ENCODE peak calls at places on chromosomes 7 and 10, in seven cellular contexts. One of them, this sample, is unnamed.
A peak's percentile ranks its signal among the peaks of the same experiment; 100 is the strongest.

GRCh38 chr10:132877473-132877872 is 64.9 kb downstream of the CFAP46 start:
- DNase-seq in cardiac muscle cell: no peak
- DNase-seq in CD8-positive, alpha-beta T cell: no peak
- DNase-seq in pancreas: peak; percentile 27
- DNase-seq in upper lobe of right lung: peak; percentile 30
- DNase-seq in fibroblast of lung: no peak
- DNase-seq in PC-3: no peak
- DNase-seq in this sample: no peak

GRCh38 chr10:130820880-130821482 is 490.5 kb downstream of the TCERG1L start:
- DNase-seq in cardiac muscle cell: no peak
- DNase-seq in CD8-positive, alpha-beta T cell: no peak
- DNase-seq in pancreas: no peak
- DNase-seq in upper lobe of right lung: no peak
- DNase-seq in fibroblast of lung: no peak
- DNase-seq in PC-3: no peak
- DNase-seq in this sample: no peak

GRCh38 chr10:73576178-73576889 is 14.8 kb downstream of the USP54 start:
- DNase-seq in cardiac muscle cell: peak; percentile 93
- DNase-seq in CD8-positive, alpha-beta T cell: no peak
- DNase-seq in pancreas: no peak
- DNase-seq in upper lobe of right lung: no peak
- DNase-seq in fibroblast of lung: peak; percentile 83
- DNase-seq in PC-3: peak; percentile 98
- DNase-seq in this sample: no peak

GRCh38 chr7:101608772-101609713 is 20.1 kb downstream of the MYL10 start:
- DNase-seq in cardiac muscle cell: no peak
- DNase-seq in CD8-positive, alpha-beta T cell: no peak
- DNase-seq in pancreas: peak; percentile 93
- DNase-seq in upper lobe of right lung: peak; percentile 84
- DNase-seq in fibroblast of lung: no peak
- DNase-seq in PC-3: peak; percentile 88
- DNase-seq in this sample: peak; percentile 46

GRCh38 chr10:34492081-34492480 is 323.0 kb downstream of the PARD3 start:
- DNase-seq in cardiac muscle cell: no peak
- DNase-seq in CD8-positive, alpha-beta T cell: no peak
- DNase-seq in pancreas: no peak
- DNase-seq in upper lobe of right lung: no peak
- DNase-seq in fibroblast of lung: no peak
- DNase-seq in PC-3: peak; percentile 94
- DNase-seq in this sample: peak; percentile 88

GRCh38 chr7:13770305-13770704 is 219.2 kb downstream of the ETV1 start:
- DNase-seq in cardiac muscle cell: no peak
- DNase-seq in CD8-positive, alpha-beta T cell: no peak
- DNase-seq in pancreas: no peak
- DNase-seq in upper lobe of right lung: no peak
- DNase-seq in fibroblast of lung: peak; percentile 29
- DNase-seq in PC-3: peak; percentile 11
- DNase-seq in this sample: peak; percentile 8

GRCh38 chr10:131078131-131078881 is 233.2 kb downstream of the TCERG1L start:
- DNase-seq in cardiac muscle cell: no peak
- DNase-seq in CD8-positive, alpha-beta T cell: no peak
- DNase-seq in pancreas: no peak
- DNase-seq in upper lobe of right lung: no peak
- DNase-seq in fibroblast of lung: no peak
- DNase-seq in PC-3: no peak
- DNase-seq in this sample: no peak

GRCh38 chr7:19587291-19587690 is 121.5 kb downstream of the POLR1F start:
- DNase-seq in cardiac muscle cell: peak; percentile 6
- DNase-seq in CD8-positive, alpha-beta T cell: no peak
- DNase-seq in pancreas: no peak
- DNase-seq in upper lobe of right lung: no peak
- DNase-seq in fibroblast of lung: no peak
- DNase-seq in PC-3: no peak
- DNase-seq in this sample: no peak

GRCh38 chr7:108351715-108352114 is 104.5 kb downstream of the NRCAM start:
- DNase-seq in cardiac muscle cell: peak; percentile 18
- DNase-seq in CD8-positive, alpha-beta T cell: no peak
- DNase-seq in pancreas: no peak
- DNase-seq in upper lobe of right lung: no peak
- DNase-seq in fibroblast of lung: no peak
- DNase-seq in PC-3: peak; percentile 72
- DNase-seq in this sample: no peak

GRCh38 chr10:102280397-102281015 is 35.2 kb downstream of the GBF1 start:
- DNase-seq in cardiac muscle cell: peak; percentile 49
- DNase-seq in CD8-positive, alpha-beta T cell: no peak
- DNase-seq in pancreas: no peak
- DNase-seq in upper lobe of right lung: no peak
- DNase-seq in fibroblast of lung: peak; percentile 47
- DNase-seq in PC-3: no peak
- DNase-seq in this sample: no peak

GRCh38 chr10:129942936-129943724 is 20.9 kb downstream of the EBF3 start:
- DNase-seq in cardiac muscle cell: no peak
- DNase-seq in CD8-positive, alpha-beta T cell: no peak
- DNase-seq in pancreas: no peak
- DNase-seq in upper lobe of right lung: no peak
- DNase-seq in fibroblast of lung: no peak
- DNase-seq in PC-3: no peak
- DNase-seq in this sample: no peak

GRCh38 chr10:117262296-117263293 is 21.7 kb downstream of the SLC18A2 start:
- DNase-seq in cardiac muscle cell: no peak
- DNase-seq in CD8-positive, alpha-beta T cell: no peak
- DNase-seq in pancreas: no peak
- DNase-seq in upper lobe of right lung: no peak
- DNase-seq in fibroblast of lung: no peak
- DNase-seq in PC-3: peak; percentile 2
- DNase-seq in this sample: no peak

GRCh38 chr7:17915168-17915567 is 25.1 kb downstream of the SNX13 start:
- DNase-seq in cardiac muscle cell: no peak
- DNase-seq in CD8-positive, alpha-beta T cell: no peak
- DNase-seq in pancreas: no peak
- DNase-seq in upper lobe of right lung: no peak
- DNase-seq in fibroblast of lung: no peak
- DNase-seq in PC-3: no peak
- DNase-seq in this sample: no peak

GRCh38 chr7:111312966-111313365 is 222.0 kb downstream of the LRRN3 start:
- DNase-seq in cardiac muscle cell: peak; percentile 3
- DNase-seq in CD8-positive, alpha-beta T cell: no peak
- DNase-seq in pancreas: no peak
- DNase-seq in upper lobe of right lung: no peak
- DNase-seq in fibroblast of lung: no peak
- DNase-seq in PC-3: peak; percentile 29
- DNase-seq in this sample: no peak

GRCh38 chr10:65358565-65358964 is 1567.3 kb upstream of the LRRTM3 start:
- DNase-seq in cardiac muscle cell: peak; percentile 62
- DNase-seq in CD8-positive, alpha-beta T cell: no peak
- DNase-seq in pancreas: no peak
- DNase-seq in upper lobe of right lung: no peak
- DNase-seq in fibroblast of lung: peak; percentile 4
- DNase-seq in PC-3: peak; percentile 76
- DNase-seq in this sample: no peak

GRCh38 chr10:83373659-83374058 is 765.6 kb upstream of the GHITM start:
- DNase-seq in cardiac muscle cell: peak; percentile 66
- DNase-seq in CD8-positive, alpha-beta T cell: no peak
- DNase-seq in pancreas: no peak
- DNase-seq in upper lobe of right lung: no peak
- DNase-seq in fibroblast of lung: peak; percentile 73
- DNase-seq in PC-3: no peak
- DNase-seq in this sample: peak; percentile 19

GRCh38 chr7:114856625-114857024 is 65.3 kb upstream of the MDFIC start:
- DNase-seq in cardiac muscle cell: peak; percentile 25
- DNase-seq in CD8-positive, alpha-beta T cell: no peak
- DNase-seq in pancreas: no peak
- DNase-seq in upper lobe of right lung: no peak
- DNase-seq in fibroblast of lung: no peak
- DNase-seq in PC-3: no peak
- DNase-seq in this sample: peak; percentile 45

GRCh38 chr10:69186524-69186923 is 6.5 kb downstream of the SUPV3L1 start:
- DNase-seq in cardiac muscle cell: no peak
- DNase-seq in CD8-positive, alpha-beta T cell: no peak
- DNase-seq in pancreas: no peak
- DNase-seq in upper lobe of right lung: no peak
- DNase-seq in fibroblast of lung: no peak
- DNase-seq in PC-3: no peak
- DNase-seq in this sample: no peak

DNA sequence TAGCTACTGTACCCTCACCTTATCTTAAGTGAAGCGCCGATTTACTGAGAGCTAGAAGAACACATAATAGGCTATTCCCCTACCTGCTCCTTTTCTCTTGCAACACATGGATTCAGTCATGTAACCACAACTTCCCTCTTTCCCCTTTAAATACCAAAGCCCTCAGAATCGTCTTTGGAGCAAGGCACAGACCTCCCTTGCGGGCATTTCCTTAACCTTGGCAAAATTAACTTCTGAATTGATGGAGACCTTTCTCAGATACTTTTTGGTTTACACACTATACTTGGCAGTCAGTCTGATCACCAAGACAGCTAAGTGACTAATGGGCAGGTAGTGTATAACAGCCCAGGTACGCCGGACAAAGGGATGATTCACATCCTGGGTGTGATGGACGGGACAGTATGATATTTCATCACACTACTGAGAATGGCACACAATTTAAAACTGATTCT is 72.7 kb upstream of the SEC61G start:
- DNase-seq in cardiac muscle cell: no peak
- DNase-seq in CD8-positive, alpha-beta T cell: no peak
- DNase-seq in pancreas: no peak
- DNase-seq in upper lobe of right lung: no peak
- DNase-seq in fibroblast of lung: peak; percentile 50
- DNase-seq in PC-3: peak; percentile 95
- DNase-seq in this sample: peak; percentile 98
- H3K4me1 ChIP-seq in cardiac muscle cell: no peaks in the 10 kb centered on the region
- H3K4me1 ChIP-seq in CD8-positive, alpha-beta T cell: no peaks in the 10 kb centered on the region
- H3K4me1 ChIP-seq in pancreas: no peaks in the 10 kb centered on the region
- H3K4me1 ChIP-seq in upper lobe of right lung: no peaks in the 10 kb centered on the region
- H3K4me1 ChIP-seq in fibroblast of lung: no peaks in the 10 kb centered on the region
- H3K4me1 ChIP-seq in PC-3: peaks cover 31% of the 10 kb centered on the region
- H3K4me1 ChIP-seq in this sample: peaks cover 20% of the 10 kb centered on the region

GRCh38 chr7:50676079-50676478 is 106.6 kb downstream of the GRB10 start:
- DNase-seq in cardiac muscle cell: no peak
- DNase-seq in CD8-positive, alpha-beta T cell: no peak
- DNase-seq in pancreas: no peak
- DNase-seq in upper lobe of right lung: no peak
- DNase-seq in fibroblast of lung: no peak
- DNase-seq in PC-3: no peak
- DNase-seq in this sample: no peak

GRCh38 chr7:50676754-50677153 is 105.9 kb downstream of the GRB10 start:
- DNase-seq in cardiac muscle cell: no peak
- DNase-seq in CD8-positive, alpha-beta T cell: no peak
- DNase-seq in pancreas: no peak
- DNase-seq in upper lobe of right lung: no peak
- DNase-seq in fibroblast of lung: no peak
- DNase-seq in PC-3: no peak
- DNase-seq in this sample: no peak

GRCh38 chr7:50673096-50673495 is 107.9 kb upstream of the DDC start:
- DNase-seq in cardiac muscle cell: no peak
- DNase-seq in CD8-positive, alpha-beta T cell: no peak
- DNase-seq in pancreas: no peak
- DNase-seq in upper lobe of right lung: no peak
- DNase-seq in fibroblast of lung: no peak
- DNase-seq in PC-3: no peak
- DNase-seq in this sample: no peak

GRCh38 chr7:50674299-50674698 is 108.4 kb downstream of the GRB10 start:
- DNase-seq in cardiac muscle cell: no peak
- DNase-seq in CD8-positive, alpha-beta T cell: no peak
- DNase-seq in pancreas: peak; percentile 64
- DNase-seq in upper lobe of right lung: no peak
- DNase-seq in fibroblast of lung: no peak
- DNase-seq in PC-3: no peak
- DNase-seq in this sample: no peak

GRCh38 chr7:50674896-50675835 is 107.5 kb downstream of the GRB10 start:
- DNase-seq in cardiac muscle cell: no peak
- DNase-seq in CD8-positive, alpha-beta T cell: no peak
- DNase-seq in pancreas: no peak
- DNase-seq in upper lobe of right lung: no peak
- DNase-seq in fibroblast of lung: no peak
- DNase-seq in PC-3: no peak
- DNase-seq in this sample: no peak
- H3K27ac ChIP-seq in cardiac muscle cell: no peak overlapping the region
- H3K27ac ChIP-seq in CD8-positive, alpha-beta T cell: no peak overlapping the region
- H3K27ac ChIP-seq in pancreas: peak overlapping the region; percentile 53
- H3K27ac ChIP-seq in upper lobe of right lung: no peak overlapping the region
- H3K27ac ChIP-seq in fibroblast of lung: no peak overlapping the region
- H3K27ac ChIP-seq in PC-3: no peak overlapping the region
- H3K27ac ChIP-seq in this sample: no peak overlapping the region

GRCh38 chr7:157616931-157617330 is 280.1 kb downstream of the DNAJB6 start:
- DNase-seq in cardiac muscle cell: no peak
- DNase-seq in CD8-positive, alpha-beta T cell: no peak
- DNase-seq in pancreas: peak; percentile 26
- DNase-seq in upper lobe of right lung: no peak
- DNase-seq in fibroblast of lung: no peak
- DNase-seq in PC-3: no peak
- DNase-seq in this sample: no peak

GRCh38 chr7:157617401-157617800 is 280.6 kb downstream of the DNAJB6 start:
- DNase-seq in cardiac muscle cell: no peak
- DNase-seq in CD8-positive, alpha-beta T cell: no peak
- DNase-seq in pancreas: peak; percentile 36
- DNase-seq in upper lobe of right lung: no peak
- DNase-seq in fibroblast of lung: no peak
- DNase-seq in PC-3: no peak
- DNase-seq in this sample: no peak

GRCh38 chr7:157619753-157620525 is 283.1 kb downstream of the DNAJB6 start:
- DNase-seq in cardiac muscle cell: no peak
- DNase-seq in CD8-positive, alpha-beta T cell: no peak
- DNase-seq in pancreas: no peak
- DNase-seq in upper lobe of right lung: peak; percentile 51
- DNase-seq in fibroblast of lung: no peak
- DNase-seq in PC-3: no peak
- DNase-seq in this sample: no peak

GRCh38 chr7:157618823-157619606 is 282.2 kb downstream of the DNAJB6 start:
- DNase-seq in cardiac muscle cell: no peak
- DNase-seq in CD8-positive, alpha-beta T cell: no peak
- DNase-seq in pancreas: no peak
- DNase-seq in upper lobe of right lung: no peak
- DNase-seq in fibroblast of lung: no peak
- DNase-seq in PC-3: no peak
- DNase-seq in this sample: no peak

GRCh38 chr7:157618091-157618726 is 281.4 kb downstream of the DNAJB6 start:
- DNase-seq in cardiac muscle cell: no peak
- DNase-seq in CD8-positive, alpha-beta T cell: no peak
- DNase-seq in pancreas: no peak
- DNase-seq in upper lobe of right lung: no peak
- DNase-seq in fibroblast of lung: no peak
- DNase-seq in PC-3: no peak
- DNase-seq in this sample: no peak
- H3K27me3 ChIP-seq in cardiac muscle cell: no peaks in the 10 kb centered on the region
- H3K27me3 ChIP-seq in CD8-positive, alpha-beta T cell: no peaks in the 10 kb centered on the region
- H3K27me3 ChIP-seq in pancreas: no peaks in the 10 kb centered on the region
- H3K27me3 ChIP-seq in upper lobe of right lung: no peaks in the 10 kb centered on the region
- H3K27me3 ChIP-seq in fibroblast of lung: no peaks in the 10 kb centered on the region
- H3K27me3 ChIP-seq in PC-3: no peaks in the 10 kb centered on the region
- H3K27me3 ChIP-seq in this sample: no peaks in the 10 kb centered on the region

DNA sequence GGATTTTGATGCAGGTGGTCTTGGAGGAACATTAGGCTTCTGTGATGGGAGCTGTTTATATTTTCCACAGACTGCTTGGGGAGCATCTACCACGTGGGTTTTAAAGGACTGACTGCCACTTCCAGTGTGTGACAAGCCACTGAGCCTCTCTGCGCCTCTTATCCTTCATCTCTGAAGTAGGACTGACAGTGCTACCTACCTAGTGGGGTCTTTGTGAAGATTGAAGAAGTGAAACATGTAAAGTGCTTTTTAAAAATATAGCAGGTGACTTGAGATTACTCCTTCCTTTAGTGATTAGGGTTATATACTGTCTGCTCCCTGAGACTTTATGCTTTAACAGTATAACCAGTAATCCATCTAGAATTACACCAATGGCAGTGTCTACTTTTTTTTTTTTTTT is 29.9 kb downstream of the NKX2-3 start:
- DNase-seq in cardiac muscle cell: no peak
- DNase-seq in CD8-positive, alpha-beta T cell: no peak
- DNase-seq in pancreas: no peak
- DNase-seq in upper lobe of right lung: no peak
- DNase-seq in fibroblast of lung: no peak
- DNase-seq in PC-3: no peak
- DNase-seq in this sample: no peak
- H3K4me1 ChIP-seq in cardiac muscle cell: no peaks in the 10 kb centered on the region
- H3K4me1 ChIP-seq in CD8-positive, alpha-beta T cell: no peaks in the 10 kb centered on the region
- H3K4me1 ChIP-seq in pancreas: no peaks in the 10 kb centered on the region
- H3K4me1 ChIP-seq in upper lobe of right lung: no peaks in the 10 kb centered on the region
- H3K4me1 ChIP-seq in fibroblast of lung: no peaks in the 10 kb centered on the region
- H3K4me1 ChIP-seq in PC-3: peaks cover 5% of the 10 kb centered on the region
- H3K4me1 ChIP-seq in this sample: no peaks in the 10 kb centered on the region

This sample was measured in foreskin keratinocyte.